ENCODE peak calls at places on chromosomes 13 and 19, in nine cellular contexts. Y is ovary, L is uterus, E is suprapubic skin, M is body of pancreas, G is IMR-90, K is right lobe of liver, U is adrenal gland, H is gastrocnemius medialis. R is an unnamed sample.

GRCh38 chr19:15330801-15331418 is 1.4 kb downstream of the BRD4 start:
- DNase-seq in Y (no peak), U (no peak), L (no peak), G (peak; percentile 89), M (peak; percentile 35), H (peak; percentile 37), K (no peak), E (no peak), R (no peak)

GRCh38 chr13:49319555-49320350 is 72.0 kb downstream of the CDADC1 start:
- DNase-seq in K (no peak), Y (no peak), G (peak; percentile 74), U (no peak), L (no peak), E (no peak), M (no peak), H (peak; percentile 22), R (no peak)

GRCh38 chr13:95137096-95137495 is 164.2 kb downstream of the ABCC4 start:
- DNase-seq in E (no peak), G (peak; percentile 42), U (no peak), M (no peak), K (no peak), Y (no peak), H (no peak), L (no peak), R (no peak)

GRCh38 chr13:76656496-76656895 is 229.7 kb downstream of the KCTD12 start:
- DNase-seq in M (no peak), L (no peak), K (no peak), Y (no peak), E (no peak), H (no peak), G (no peak), U (no peak), R (no peak)

GRCh38 chr13:63351081-63351480 is 1935.4 kb upstream of the PCDH20 start:
- DNase-seq in M (no peak), K (no peak), H (no peak), U (no peak), Y (no peak), G (no peak), L (no peak), E (no peak), R (no peak)

GRCh38 chr19:50230379-50231351 is 27.2 kb downstream of the MYH14 start:
- DNase-seq in U (no peak), E (no peak), L (no peak), G (no peak), K (no peak), M (no peak), Y (no peak), H (peak; percentile 38), R (no peak)

GRCh38 chr19:47280183-47280797 is 5.6 kb downstream of the INAFM1 start:
- DNase-seq in L (peak; percentile 36), G (no peak), U (no peak), K (no peak), H (no peak), E (no peak), Y (no peak), M (no peak), R (peak; percentile 33)

GRCh38 chr13:89402211-89402610 is 1731.0 kb downstream of the SLITRK5 start:
- DNase-seq in L (no peak), H (no peak), E (no peak), U (no peak), M (no peak), Y (no peak), G (no peak), K (peak; percentile 25), R (no peak)

GRCh38 chr19:16398530-16399241 is 73.1 kb downstream of the EPS15L1 start:
- DNase-seq in K (no peak), L (no peak), Y (no peak), G (peak; percentile 12), U (no peak), E (no peak), M (no peak), H (no peak), R (no peak)

GRCh38 chr19:19643158-19644053 is at the start of gene GMIP:
- DNase-seq in U (peak; percentile 83), K (peak; percentile 86), M (peak; percentile 82), L (peak; percentile 68), G (peak; percentile 29), E (no peak), Y (peak; percentile 80), H (peak; percentile 39), R (peak; percentile 94)

GRCh38 chr19:19644054-19644388 is 564 bp upstream of the GMIP start:
- DNase-seq in U (no peak), G (no peak), E (no peak), Y (no peak), L (no peak), H (no peak), M (no peak), K (no peak), R (no peak)

GRCh38 chr19:19647037-19647835 is 3.8 kb upstream of the GMIP start:
- DNase-seq in L (peak; percentile 14), Y (no peak), M (no peak), G (no peak), U (no peak), K (no peak), H (no peak), E (no peak), R (no peak)

GRCh38 chr19:19645233-19645870 is 1.9 kb upstream of the GMIP start:
- DNase-seq in H (no peak), L (no peak), M (no peak), G (no peak), E (no peak), K (no peak), Y (no peak), U (no peak), R (no peak)

GRCh38 chr19:19642506-19643157 is 825 bp downstream of the GMIP start:
- DNase-seq in E (no peak), H (no peak), Y (no peak), L (no peak), G (no peak), M (no peak), K (no peak), U (no peak), R (peak; percentile 66)
- TF ChIP-seq POLR2A in E (no peak), H (no peak), Y (no peak), L (no peak), G (no peak), M (no peak), K (no peak), U (no peak), R (no peak)

GRCh38 chr13:46602531-46602930 is 49.6 kb downstream of the LRCH1 start:
- DNase-seq in Y (no peak), M (no peak), E (no peak), K (no peak), U (no peak), H (no peak), G (no peak), L (no peak), R (no peak)
- H3K27ac ChIP-seq in Y (no peak overlapping the region), M (no peak overlapping the region), E (no peak overlapping the region), K (no peak overlapping the region), U (no peak overlapping the region), H (no peak overlapping the region), G (no peak overlapping the region), L (no peak overlapping the region), R (no peak overlapping the region)

GRCh38 chr19:54420383-54421168 is 5.3 kb downstream of the TTYH1 start:
- DNase-seq in H (no peak), G (no peak), E (no peak), Y (no peak), M (peak; percentile 86), L (no peak), K (no peak), U (no peak), R (no peak)

GRCh38 chr19:54421521-54421920 is 6.3 kb downstream of the TTYH1 start:
- DNase-seq in M (no peak), E (no peak), U (no peak), Y (no peak), L (no peak), K (no peak), G (no peak), H (no peak), R (no peak)

GRCh38 chr19:54421169-54421516 is 5.9 kb downstream of the TTYH1 start:
- DNase-seq in L (no peak), K (no peak), G (no peak), M (no peak), U (no peak), H (no peak), Y (no peak), E (no peak), R (no peak)

GRCh38 chr19:54418930-54419800 is 3.9 kb downstream of the TTYH1 start:
- DNase-seq in Y (no peak), G (no peak), K (no peak), E (no peak), M (no peak), L (no peak), U (no peak), H (no peak), R (no peak)

DNA sequence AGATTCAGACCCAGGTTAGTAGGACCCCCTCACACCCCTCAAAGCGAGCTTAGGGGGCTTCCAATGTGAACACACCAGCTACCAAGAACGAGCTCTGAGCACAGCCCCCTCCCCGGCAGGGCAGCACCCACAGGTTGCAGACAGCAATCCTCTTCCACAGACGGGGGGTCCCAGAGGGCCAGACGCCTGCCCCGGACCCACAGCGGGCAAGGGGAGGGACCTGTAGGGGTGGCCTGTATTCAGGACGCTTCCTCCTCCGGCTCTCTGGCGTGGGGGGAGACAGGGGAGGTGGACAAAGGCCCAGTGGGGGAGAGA is 4.8 kb downstream of the TTYH1 start:
- DNase-seq in G (no peak), M (no peak), L (no peak), E (no peak), H (no peak), K (no peak), Y (no peak), U (no peak), R (no peak)
- H3K27me3 ChIP-seq in G (peaks cover 31% of the 10 kb centered on the region), M (peaks cover 14% of the 10 kb centered on the region), L (peaks cover 3% of the 10 kb centered on the region), E (peaks cover 83% of the 10 kb centered on the region), H (peaks cover 53% of the 10 kb centered on the region), K (no peaks in the 10 kb centered on the region), Y (no peaks in the 10 kb centered on the region), U (peaks cover 30% of the 10 kb centered on the region), R (peaks cover 30% of the 10 kb centered on the region)

GRCh38 chr19:34711890-34712289 is 22.2 kb upstream of the ZNF181 start:
- DNase-seq in U (no peak), L (no peak), E (no peak), K (no peak), Y (no peak), G (no peak), M (no peak), H (no peak), R (no peak)
- TF ChIP-seq POLR2A in U (no peak), L (no peak), E (no peak), K (no peak), Y (no peak), G (no peak), M (no peak), H (no peak), R (no peak)